ENCODE peak calls at places on chromosomes 3 and 15, in six cellular contexts. D, K, U, P, Q and V are unnamed samples.

GRCh38 chr15:77634266-77634962 is 1.7 kb upstream of the LINGO1 start:
- DNase-seq in Q (peak; percentile 23), D (peak; percentile 86), U (no peak), P (peak; percentile 54), K (peak; percentile 78), V (peak; percentile 25)

GRCh38 chr3:32443471-32443870 is 51.8 kb downstream of the CMTM7 start:
- DNase-seq in D (peak; percentile 5), P (no peak), Q (peak; percentile 49), U (no peak), K (no peak), V (no peak)

GRCh38 chr3:42301446-42302175 is 35.6 kb upstream of the CCK start:
- DNase-seq in U (no peak), D (no peak), K (no peak), P (no peak), Q (peak; percentile 14), V (no peak)

GRCh38 chr3:32238027-32238815 is at the start of gene CMTM8:
- DNase-seq in Q (no peak), D (peak; percentile 70), K (peak; percentile 64), U (peak; percentile 4), P (peak; percentile 58), V (peak; percentile 62)

GRCh38 chr15:66704783-66705113 is 2.7 kb downstream of the SMAD6 start:
- DNase-seq in P (no peak), U (no peak), K (no peak), D (no peak), Q (no peak), V (no peak)

GRCh38 chr3:68893600-68894239 is 38.6 kb downstream of the TAFA4 start:
- DNase-seq in D (no peak), U (no peak), Q (peak; percentile 37), K (no peak), P (no peak), V (no peak)

GRCh38 chr3:109685084-109686079 is 348.0 kb upstream of the DPPA4 start:
- DNase-seq in U (no peak), P (no peak), D (no peak), K (peak; percentile 93), Q (peak; percentile 100), V (no peak)

GRCh38 chr3:8576841-8577553 is 67.6 kb downstream of the SSUH2 start:
- DNase-seq in D (no peak), U (no peak), K (no peak), Q (no peak), P (no peak), V (no peak)

GRCh38 chr3:71389911-71390573 is 193.5 kb downstream of the FOXP1 start:
- DNase-seq in P (peak; percentile 34), K (peak; percentile 84), Q (no peak), D (peak; percentile 55), U (no peak), V (no peak)

GRCh38 chr15:67905628-67906027 is 65.8 kb upstream of the RNU6-1 start:
- DNase-seq in Q (no peak), D (no peak), U (no peak), K (no peak), P (no peak), V (no peak)

GRCh38 chr3:137709011-137709601 is 55.0 kb upstream of the SOX14 start:
- DNase-seq in K (no peak), U (no peak), D (peak; percentile 6), P (no peak), Q (no peak), V (no peak)

GRCh38 chr15:74327756-74328155 is 39.7 kb downstream of the CYP11A1 start:
- DNase-seq in D (no peak), Q (no peak), P (no peak), K (no peak), U (no peak), V (no peak)

GRCh38 chr3:3065876-3066275 is 44.3 kb downstream of the IL5RA start:
- DNase-seq in Q (peak; percentile 26), U (no peak), D (no peak), P (no peak), K (no peak), V (no peak)

GRCh38 chr15:75723171-75723846 is 10.7 kb upstream of the CSPG4 start:
- DNase-seq in U (no peak), Q (no peak), K (peak; percentile 37), P (no peak), D (no peak), V (no peak)

GRCh38 chr3:184716652-184717607 is 5.1 kb upstream of the MAGEF1 start:
- DNase-seq in U (no peak), D (no peak), K (no peak), Q (peak; percentile 59), P (no peak), V (no peak)